ENCODE peak calls at places on chromosomes 7 and 10, in nine cellular contexts. Z, G, O, V, M, J, S, I and R are unnamed samples.

GRCh38 chr10:122051609-122052385 is 62.8 kb downstream of the TACC2 start:
- DNase-seq in M (peak), J (peak), V (no peak), Z (peak), S (no peak), O (no peak), I (no peak), G (peak), R (peak)

GRCh38 chr7:18535811-18536413 is 40.4 kb downstream of the HDAC9 start:
- DNase-seq in M (no peak), O (no peak), S (no peak), J (no peak), I (no peak), V (no peak), G (no peak), Z (no peak), R (no peak)

GRCh38 chr10:99667108-99667751 is 7.9 kb downstream of the ENTPD7 start:
- DNase-seq in G (no peak), O (no peak), J (no peak), I (no peak), Z (peak), M (no peak), V (no peak), S (no peak), R (no peak)

GRCh38 chr10:48533951-48534720 is 70.7 kb downstream of the ARHGAP22 start:
- DNase-seq in Z (no peak), G (no peak), V (no peak), O (no peak), I (no peak), M (no peak), S (no peak), J (no peak), R (no peak)

GRCh38 chr10:78248651-78249464 is 215.2 kb downstream of the RPS24 start:
- DNase-seq in G (no peak), I (no peak), Z (no peak), O (no peak), S (no peak), J (no peak), M (no peak), V (no peak), R (no peak)

GRCh38 chr7:124751017-124751416 is 14.6 kb downstream of the GPR37 start:
- DNase-seq in I (no peak), J (no peak), O (no peak), V (no peak), Z (no peak), G (no peak), S (no peak), M (no peak), R (no peak)

GRCh38 chr10:129816702-129817101 is 147.4 kb downstream of the EBF3 start:
- DNase-seq in I (no peak), S (no peak), O (no peak), M (no peak), J (no peak), Z (no peak), G (no peak), V (no peak), R (no peak)

GRCh38 chr7:98567979-98568378 is 49.1 kb upstream of the NPTX2 start:
- DNase-seq in S (no peak), V (no peak), Z (no peak), M (no peak), O (no peak), I (no peak), J (no peak), G (no peak), R (no peak)

GRCh38 chr10:132486539-132487121 is 51.0 kb upstream of the INPP5A start:
- DNase-seq in O (no peak), V (no peak), Z (no peak), J (no peak), G (no peak), I (peak), S (no peak), M (no peak), R (no peak)

GRCh38 chr10:122112625-122113160 is 123.7 kb downstream of the TACC2 start:
- DNase-seq in J (peak), S (no peak), I (peak), G (peak), Z (peak), V (no peak), O (no peak), M (peak), R (peak)

GRCh38 chr10:70302292-70302691 is 18.5 kb upstream of the NPFFR1 start:
- DNase-seq in M (no peak), J (no peak), O (no peak), I (no peak), S (no peak), G (no peak), Z (no peak), V (no peak), R (peak)

GRCh38 chr7:68444042-68444441 is 1154.2 kb upstream of the AUTS2 start:
- DNase-seq in Z (no peak), I (no peak), M (no peak), O (no peak), G (no peak), V (no peak), S (no peak), J (no peak), R (no peak)

GRCh38 chr10:13158401-13158800 is 3.0 kb upstream of the MCM10 start:
- DNase-seq in I (peak), O (no peak), Z (no peak), S (no peak), J (no peak), G (no peak), V (no peak), M (no peak), R (no peak)

GRCh38 chr10:10209152-10209551 is 808.5 kb upstream of the CELF2 start:
- DNase-seq in Z (no peak), M (no peak), I (no peak), G (no peak), O (no peak), S (no peak), J (peak), V (no peak), R (no peak)

GRCh38 chr7:19400771-19401254 is 255.6 kb upstream of the FERD3L start:
- DNase-seq in Z (no peak), G (no peak), I (no peak), O (no peak), S (no peak), M (no peak), V (no peak), J (no peak), R (no peak)

GRCh38 chr7:55533050-55533728 is 39.1 kb downstream of the VOPP1 start:
- DNase-seq in M (no peak), O (no peak), G (no peak), Z (no peak), V (peak), J (no peak), I (no peak), S (peak), R (no peak)

GRCh38 chr7:4711634-4712033 is 29.5 kb downstream of the FOXK1 start:
- DNase-seq in M (no peak), G (peak), J (no peak), V (no peak), Z (no peak), S (no peak), O (no peak), I (no peak), R (no peak)

GRCh38 chr10:127872011-127872741 is 20.6 kb downstream of the CLRN3 start:
- DNase-seq in J (no peak), I (no peak), M (peak), V (no peak), O (no peak), S (peak), G (no peak), Z (no peak), R (peak)

GRCh38 chr7:81294897-81295515 is 376.2 kb upstream of the SEMA3C start:
- DNase-seq in J (no peak), G (no peak), O (no peak), M (no peak), Z (no peak), I (peak), V (no peak), S (no peak), R (no peak)

GRCh38 chr10:119480667-119481066 is 61.9 kb downstream of the RGS10 start:
- DNase-seq in V (no peak), G (no peak), Z (no peak), M (no peak), I (no peak), O (no peak), S (no peak), J (peak), R (no peak)

GRCh38 chr7:30171753-30172447 is 37.1 kb downstream of the MTURN start:
- DNase-seq in M (no peak), J (no peak), Z (peak), S (no peak), I (peak), O (no peak), V (no peak), G (no peak), R (no peak)

GRCh38 chr10:112221545-112221944 is 38.0 kb upstream of the GPAM start:
- DNase-seq in G (no peak), J (no peak), S (no peak), Z (no peak), M (no peak), I (no peak), O (no peak), V (no peak), R (no peak)

GRCh38 chr10:29048506-29048905 is 240.4 kb upstream of the LYZL1 start:
- DNase-seq in G (no peak), J (no peak), V (no peak), M (no peak), S (no peak), I (no peak), O (no peak), Z (no peak), R (no peak)

GRCh38 chr7:101882595-101883564 is 65.5 kb downstream of the CUX1 start:
- DNase-seq in I (no peak), G (peak), O (no peak), Z (peak), V (no peak), S (peak), M (peak), J (peak), R (peak)

GRCh38 chr7:64888901-64889685 is 14.0 kb upstream of the ZNF273 start:
- DNase-seq in V (no peak), M (no peak), S (no peak), J (no peak), Z (no peak), O (no peak), I (peak), G (no peak), R (peak)

GRCh38 chr10:15670880-15671279 is 48.8 kb downstream of the ITGA8 start:
- DNase-seq in J (no peak), Z (no peak), G (no peak), V (no peak), I (no peak), S (no peak), O (no peak), M (no peak), R (no peak)

GRCh38 chr10:97564776-97565175 is 7.8 kb upstream of the ANKRD2 start:
- DNase-seq in V (no peak), M (no peak), I (no peak), G (no peak), J (no peak), S (no peak), Z (no peak), O (no peak), R (no peak)

GRCh38 chr10:3783721-3784432 is 1.1 kb downstream of the KLF6 start:
- DNase-seq in O (no peak), M (peak), V (no peak), J (peak), S (no peak), I (no peak), Z (peak), G (peak), R (peak)

GRCh38 chr10:77667426-77668324 is 30.1 kb upstream of the KCNMA1 start:
- DNase-seq in Z (no peak), M (no peak), S (no peak), J (no peak), O (no peak), G (no peak), I (no peak), V (peak), R (no peak)

GRCh38 chr10:49738616-49739360 is 23.3 kb downstream of the OGDHL start:
- DNase-seq in S (no peak), O (no peak), M (no peak), J (no peak), I (peak), G (no peak), Z (no peak), V (no peak), R (no peak)

GRCh38 chr10:75469018-75469616 is 37.7 kb downstream of the LRMDA start:
- DNase-seq in S (no peak), Z (peak), V (no peak), O (no peak), J (peak), M (peak), I (no peak), G (peak), R (peak)

GRCh38 chr7:47979832-47980181 is 392 bp upstream of the HUS1 start:
- DNase-seq in J (no peak), I (no peak), V (no peak), S (no peak), O (no peak), Z (no peak), G (no peak), M (no peak), R (no peak)

GRCh38 chr7:90455163-90456030 is 14.0 kb upstream of the PTTG1IP2 start:
- DNase-seq in M (no peak), V (peak), Z (peak), I (no peak), J (no peak), S (no peak), O (no peak), G (no peak), R (no peak)

GRCh38 chr7:106114735-106115383 is 2.7 kb upstream of the SYPL1 start:
- DNase-seq in S (peak), V (no peak), Z (no peak), I (no peak), J (no peak), O (no peak), M (no peak), G (no peak), R (no peak)

GRCh38 chr10:92667078-92667477 is 22.7 kb upstream of the HHEX start:
- DNase-seq in O (no peak), I (peak), S (no peak), Z (no peak), J (no peak), G (no peak), M (no peak), V (no peak), R (no peak)

GRCh38 chr7:131106681-131107342 is 220.9 kb upstream of the MKLN1 start:
- DNase-seq in V (no peak), S (peak), M (peak), Z (peak), J (peak), O (no peak), G (peak), I (peak), R (peak)

GRCh38 chr7:131109757-131110293 is 217.9 kb upstream of the MKLN1 start:
- DNase-seq in V (no peak), G (peak), O (peak), Z (peak), I (peak), M (peak), S (peak), J (peak), R (peak)

GRCh38 chr7:131109011-131109756 is 218.5 kb upstream of the MKLN1 start:
- DNase-seq in Z (no peak), I (no peak), M (no peak), V (no peak), J (no peak), G (no peak), O (no peak), S (no peak), R (no peak)

GRCh38 chr7:131107343-131108211 is 220.1 kb upstream of the MKLN1 start:
- DNase-seq in J (peak), G (peak), M (peak), S (peak), Z (peak), V (no peak), O (peak), I (peak), R (peak)

DNA sequence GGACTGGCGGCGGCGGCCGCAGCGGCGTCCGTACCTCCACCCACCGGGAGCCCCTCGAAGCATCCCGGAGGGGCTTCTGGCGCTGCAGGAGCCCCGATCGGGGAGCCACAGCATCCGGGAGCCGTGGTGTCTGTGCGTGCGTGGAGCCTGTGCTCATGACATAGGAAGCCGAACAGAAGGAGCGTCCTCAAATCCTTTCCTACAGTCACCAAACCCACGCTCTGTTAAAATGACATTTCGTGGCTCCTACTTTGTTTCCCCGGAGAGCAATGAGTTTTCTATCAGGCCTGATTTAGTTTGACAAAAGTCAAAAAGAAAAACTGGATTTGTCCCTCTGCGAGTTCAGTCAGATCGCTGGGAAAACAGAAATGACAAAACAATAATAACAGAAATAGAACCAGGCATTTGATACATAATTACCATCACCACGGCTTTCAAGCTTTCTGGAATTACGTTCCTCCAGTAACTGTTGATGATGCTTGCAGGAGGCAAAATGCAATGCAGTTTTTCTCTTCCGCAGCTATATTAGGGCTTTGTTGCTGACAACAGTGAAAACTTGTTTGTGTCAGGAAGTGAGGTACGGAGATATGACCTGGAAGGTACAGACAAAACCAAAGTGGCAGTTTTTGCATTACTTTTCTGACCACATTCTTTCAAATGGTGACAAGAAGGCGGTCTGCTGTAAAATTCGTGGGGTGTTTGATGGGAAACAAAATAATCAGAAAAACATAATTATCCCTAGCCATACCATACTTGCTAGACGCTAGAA is 219.3 kb upstream of the MKLN1 start:
- DNase-seq in G (no peak), O (no peak), Z (peak), I (peak), M (no peak), J (no peak), V (no peak), S (no peak), R (no peak)
- TF ChIP-seq POLR2A in G (peak), O (no peak), Z (no peak), I (peak), M (peak), J (no peak), V (peak), S (no peak), R (no peak)

GRCh38 chr10:24463683-24464426 is 254.9 kb downstream of the KIAA1217 start:
- DNase-seq in J (no peak), M (no peak), Z (peak), I (no peak), G (peak), O (no peak), V (no peak), S (no peak), R (peak)

GRCh38 chr10:24465124-24465874 is 256.4 kb downstream of the KIAA1217 start:
- DNase-seq in S (no peak), I (no peak), G (no peak), Z (no peak), O (no peak), J (no peak), V (no peak), M (no peak), R (no peak)

GRCh38 chr10:24465899-24466615 is 257.1 kb downstream of the KIAA1217 start:
- DNase-seq in G (peak), M (no peak), J (no peak), S (no peak), O (no peak), V (peak), Z (peak), I (no peak), R (no peak)

GRCh38 chr10:24462340-24462739 is 253.4 kb downstream of the KIAA1217 start:
- DNase-seq in S (no peak), M (no peak), G (no peak), Z (no peak), I (no peak), V (no peak), O (no peak), J (no peak), R (no peak)

DNA sequence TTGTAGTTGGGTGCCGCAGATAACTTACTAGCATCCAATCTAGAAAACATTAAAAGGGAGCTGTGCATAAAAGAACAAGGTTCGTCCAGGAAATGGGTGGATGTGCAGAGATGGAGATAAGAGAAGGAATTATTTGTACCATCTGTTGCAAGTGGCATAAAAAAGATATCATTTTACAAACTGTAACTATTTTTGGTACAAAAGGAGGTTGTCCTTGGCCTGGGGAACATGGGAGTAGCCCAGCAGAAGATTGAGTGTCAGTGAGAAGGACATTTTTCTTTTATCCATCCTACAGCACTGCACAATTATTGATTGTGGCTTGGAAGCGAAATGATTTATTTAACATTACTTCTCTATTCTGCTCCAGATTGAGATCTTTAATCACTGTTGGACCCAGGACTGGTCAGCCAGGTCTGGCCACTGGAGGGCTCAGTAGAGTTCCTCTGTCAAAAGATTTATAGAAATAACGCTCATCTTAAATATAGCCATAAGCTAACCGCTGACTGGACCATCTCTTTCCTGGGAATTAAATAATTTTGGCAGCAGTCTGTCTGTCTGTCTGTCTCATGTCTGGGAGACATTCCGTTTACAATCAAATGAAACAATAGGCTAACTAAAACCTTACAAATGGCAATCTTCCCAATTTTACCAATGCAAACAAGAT is 254.1 kb downstream of the KIAA1217 start:
- DNase-seq in I (no peak), O (no peak), M (no peak), Z (peak), J (no peak), S (no peak), G (no peak), V (no peak), R (no peak)
- TF ChIP-seq CTCF in I (no peak), O (no peak), M (no peak), Z (peak), J (no peak), S (no peak), G (no peak), V (no peak), R (no peak)

DNA sequence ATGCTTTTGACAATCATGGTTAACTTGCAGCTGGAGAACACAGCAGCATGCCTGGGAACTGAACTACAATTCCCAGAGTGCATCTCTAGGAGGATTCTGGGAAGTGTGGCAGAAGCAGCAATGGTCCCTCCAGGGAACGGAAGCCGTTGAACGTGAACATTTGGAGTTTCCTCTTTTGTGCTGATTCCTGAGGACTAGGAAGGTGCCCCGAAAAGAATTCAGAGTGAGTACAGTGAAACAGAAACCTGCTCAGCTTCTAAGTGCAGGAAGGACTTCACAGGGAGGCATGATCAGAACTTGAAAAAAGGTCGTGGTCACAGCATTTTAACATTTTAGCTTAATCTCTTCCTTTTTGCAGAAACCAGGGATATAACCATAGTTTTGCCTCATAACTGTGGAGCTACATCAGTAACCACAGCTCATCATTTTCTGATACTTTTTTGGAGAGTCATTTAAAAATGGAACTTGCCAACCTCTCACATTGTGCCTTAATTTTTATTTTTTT is at the start of gene NUDT13:
- DNase-seq in O (no peak), I (no peak), J (peak), S (peak), V (peak), Z (peak), M (peak), G (peak), R (peak)
- TF ChIP-seq POLR2A in O (peak), I (peak), J (no peak), S (peak), V (no peak), Z (no peak), M (peak), G (peak), R (no peak)

GRCh38 chr10:47371629-47372485 is 12.2 kb downstream of the ZNF488 start:
- DNase-seq in O (no peak), S (no peak), M (no peak), G (peak), I (no peak), V (no peak), J (no peak), Z (no peak), R (peak)

GRCh38 chr10:47376522-47377220 is 7.4 kb downstream of the ZNF488 start:
- DNase-seq in I (no peak), M (no peak), V (no peak), O (no peak), Z (no peak), J (no peak), S (no peak), G (no peak), R (peak)

GRCh38 chr10:47372726-47373125 is 11.4 kb downstream of the ZNF488 start:
- DNase-seq in J (no peak), G (no peak), O (no peak), M (no peak), V (no peak), S (no peak), I (no peak), Z (no peak), R (peak)

GRCh38 chr10:47378606-47379444 is 5.3 kb downstream of the ZNF488 start:
- DNase-seq in M (no peak), Z (no peak), V (no peak), I (no peak), S (no peak), O (no peak), G (no peak), J (peak), R (peak)

GRCh38 chr10:47374611-47375536 is 9.2 kb downstream of the ZNF488 start:
- DNase-seq in S (no peak), Z (no peak), M (no peak), G (no peak), O (no peak), J (no peak), I (no peak), V (no peak), R (no peak)
- TF ChIP-seq CTCF in S (no peak), Z (no peak), M (no peak), G (no peak), O (no peak), J (no peak), I (no peak), V (no peak), R (no peak)